ENCODE peak calls at places on chromosomes 4 and X, in seven cellular contexts. T is cardiac muscle cell, Y is NCI-H460, E is AG09309, P is DMS153, A is HTR-8/SVneo, F is activated T-cell treated with anti-CD3 and anti-CD28 coated beads for 48 hours. N is an unnamed sample.

GRCh38 chr4:156473175-156473574 is 498.4 kb downstream of the PDGFC start:
- DNase-seq in T (no peak), Y (no peak), E (no peak), P (no peak), A (no peak), F (no peak), N (no peak)

GRCh38 chr4:43754566-43754965 is 694.0 kb downstream of the KCTD8 start:
- DNase-seq in T (no peak), Y (no peak), E (no peak), P (no peak), A (no peak), F (no peak), N (no peak)

GRCh38 chr4:5126857-5127256 is 75.6 kb downstream of the STK32B start:
- DNase-seq in T (no peak), Y (no peak), E (no peak), P (no peak), A (no peak), F (no peak), N (no peak)

GRCh38 chrX:40016702-40017101 is 81.1 kb downstream of the BCOR start:
- DNase-seq in T (no peak), Y (no peak), E (no peak), P (no peak), A (no peak), F (no peak), N (no peak)

GRCh38 chr4:71206763-71207162 is 132.1 kb upstream of the SLC4A4 start:
- DNase-seq in T (no peak), Y (no peak), E (no peak), P (peak), A (no peak), F (no peak), N (no peak)

GRCh38 chr4:1765409-1766335 is 27.4 kb upstream of the FGFR3 start:
- DNase-seq in T (no peak), Y (no peak), E (no peak), P (no peak), A (no peak), F (no peak), N (no peak)

GRCh38 chr4:179867300-179867878 is 2375.8 kb upstream of the TENM3 start:
- DNase-seq in T (peak), Y (peak), E (no peak), P (no peak), A (peak), F (peak), N (no peak)

GRCh38 chr4:1340181-1340747 is 6.7 kb upstream of the UVSSA start:
- DNase-seq in T (no peak), Y (no peak), E (no peak), P (no peak), A (no peak), F (no peak), N (no peak)

GRCh38 chr4:101835121-101835904 is 44.8 kb downstream of the BANK1 start:
- DNase-seq in T (peak), Y (no peak), E (peak), P (peak), A (peak), F (no peak), N (no peak)